ENCODE peak calls at places on chromosome 17, in five cellular contexts. R, H, C, T and Q are unnamed samples.

GRCh38 chr17:44758414-44759095 is at the start of gene ADAM11:
- DNase-seq in R (no peak), H (no peak), C (no peak), T (no peak), Q (no peak)

GRCh38 chr17:55056530-55056929 is 88.0 kb downstream of the STXBP4 start:
- DNase-seq in R (peak; percentile 40), H (peak; percentile 23), C (no peak), T (no peak), Q (no peak)

GRCh38 chr17:39231091-39231561 is 5.4 kb upstream of the STAC2 start:
- DNase-seq in R (no peak), H (no peak), C (no peak), T (no peak), Q (no peak)

GRCh38 chr17:68125471-68125870 is 89.9 kb downstream of the KPNA2 start:
- DNase-seq in R (no peak), H (no peak), C (no peak), T (no peak), Q (no peak)

GRCh38 chr17:31052187-31052889 is 42.4 kb upstream of the NF1 start:
- DNase-seq in R (peak; percentile 98), H (peak; percentile 97), C (no peak), T (peak; percentile 86), Q (no peak)

GRCh38 chr17:78414178-78415162 is 36.0 kb downstream of the PGS1 start:
- DNase-seq in R (no peak), H (no peak), C (peak; percentile 32), T (no peak), Q (no peak)

GRCh38 chr17:8060274-8060673 is 21.4 kb downstream of the ALOX15B start:
- DNase-seq in R (peak; percentile 57), H (peak; percentile 56), C (peak; percentile 45), T (no peak), Q (no peak)

GRCh38 chr17:80029235-80029974 is 6.3 kb downstream of the TBC1D16 start:
- DNase-seq in R (peak; percentile 20), H (peak; percentile 65), C (no peak), T (no peak), Q (no peak)

GRCh38 chr17:17557796-17558195 is 33.7 kb downstream of the PEMT start:
- DNase-seq in R (no peak), H (no peak), C (no peak), T (no peak), Q (no peak)

GRCh38 chr17:37417852-37418251 is 11.2 kb downstream of the TADA2A start:
- DNase-seq in R (peak; percentile 75), H (no peak), C (no peak), T (no peak), Q (no peak)

GRCh38 chr17:58097384-58098088 is 14.3 kb downstream of the DYNLL2 start:
- DNase-seq in R (no peak), H (no peak), C (no peak), T (no peak), Q (no peak)

GRCh38 chr17:58092797-58093385 is 9.7 kb downstream of the DYNLL2 start:
- DNase-seq in R (peak; percentile 59), H (no peak), C (no peak), T (no peak), Q (no peak)

GRCh38 chr17:58100506-58100905 is 17.3 kb downstream of the DYNLL2 start:
- DNase-seq in R (no peak), H (no peak), C (no peak), T (no peak), Q (no peak)

GRCh38 chr17:58094118-58094517 is 10.9 kb downstream of the DYNLL2 start:
- DNase-seq in R (no peak), H (no peak), C (no peak), T (no peak), Q (no peak)

GRCh38 chr17:58096892-58097291 is 13.7 kb downstream of the DYNLL2 start:
- DNase-seq in R (no peak), H (no peak), C (no peak), T (no peak), Q (no peak)
- TF ChIP-seq CTCF in R (no peak), H (no peak), C (no peak), T (no peak), Q (no peak)

GRCh38 chr17:75927286-75927922 is 13.4 kb downstream of the FBF1 start:
- DNase-seq in R (peak; percentile 82), H (no peak), C (no peak), T (no peak), Q (no peak)
- TF ChIP-seq CTCF in R (peak; percentile 62), H (no peak), C (no peak), T (peak; percentile 30), Q (no peak)

DNA sequence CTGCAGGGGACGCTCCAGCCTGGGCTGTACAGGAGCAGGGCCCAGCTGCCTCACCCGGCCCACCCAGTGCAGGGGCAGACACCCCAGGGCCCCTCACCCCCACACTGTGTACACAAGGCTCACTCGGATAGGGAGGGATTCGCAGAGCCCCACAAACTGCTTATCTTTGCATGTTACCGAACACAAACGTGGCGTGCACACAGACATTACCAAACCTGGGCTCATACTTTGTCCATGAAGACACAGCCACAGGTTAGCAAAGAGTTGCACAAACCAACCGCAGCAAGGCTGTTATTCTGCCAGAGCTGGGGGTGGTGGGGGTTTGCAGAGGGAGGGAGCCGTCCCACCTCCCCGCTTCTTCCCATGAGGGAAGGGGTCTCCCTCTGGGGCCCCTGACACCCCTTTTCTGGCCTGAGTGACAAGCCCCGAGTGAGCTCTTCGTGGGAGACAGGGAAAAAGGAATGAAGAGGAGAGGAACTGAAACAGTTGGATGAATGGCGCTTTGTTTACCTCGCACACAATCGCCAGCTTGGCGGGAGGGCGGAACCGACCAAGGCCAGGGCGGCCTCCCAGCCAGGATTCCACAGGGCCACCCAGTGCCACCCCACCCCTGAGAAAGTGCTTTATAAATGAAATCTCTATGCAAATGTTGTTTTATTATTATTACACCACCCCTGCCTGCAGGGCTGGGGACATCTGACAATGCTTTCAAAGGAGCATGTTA is 434 bp upstream of the CPSF4L start:
- DNase-seq in R (peak; percentile 23), H (peak; percentile 19), C (no peak), T (no peak), Q (no peak)
- TF ChIP-seq CTCF in R (no peak), H (no peak), C (no peak), T (no peak), Q (no peak)

GRCh38 chr17:50149099-50149424 is 1.4 kb downstream of the PPP1R9B start:
- DNase-seq in R (no peak), H (no peak), C (no peak), T (no peak), Q (no peak)

GRCh38 chr17:50149425-50150353 is 788 bp downstream of the PPP1R9B start:
- DNase-seq in R (peak; percentile 36), H (no peak), C (no peak), T (no peak), Q (peak; percentile 56)

GRCh38 chr17:50147841-50148225 is 2.6 kb downstream of the PPP1R9B start:
- DNase-seq in R (no peak), H (no peak), C (no peak), T (no peak), Q (no peak)

GRCh38 chr17:50146927-50147640 is 3.4 kb downstream of the PPP1R9B start:
- DNase-seq in R (no peak), H (no peak), C (no peak), T (no peak), Q (no peak)

GRCh38 chr17:50148226-50149098 is 2.0 kb downstream of the PPP1R9B start:
- DNase-seq in R (peak; percentile 84), H (no peak), C (peak; percentile 47), T (no peak), Q (peak; percentile 87)
- TF ChIP-seq CTCF in R (peak; percentile 64), H (peak; percentile 21), C (no peak), T (peak; percentile 31), Q (no peak)

GRCh38 chr17:82424863-82425159 is 6.4 kb upstream of the OGFOD3 start:
- DNase-seq in R (no peak), H (no peak), C (no peak), T (no peak), Q (no peak)
- TF ChIP-seq CTCF in R (no peak), H (no peak), C (peak; percentile 12), T (no peak), Q (no peak)

DNA sequence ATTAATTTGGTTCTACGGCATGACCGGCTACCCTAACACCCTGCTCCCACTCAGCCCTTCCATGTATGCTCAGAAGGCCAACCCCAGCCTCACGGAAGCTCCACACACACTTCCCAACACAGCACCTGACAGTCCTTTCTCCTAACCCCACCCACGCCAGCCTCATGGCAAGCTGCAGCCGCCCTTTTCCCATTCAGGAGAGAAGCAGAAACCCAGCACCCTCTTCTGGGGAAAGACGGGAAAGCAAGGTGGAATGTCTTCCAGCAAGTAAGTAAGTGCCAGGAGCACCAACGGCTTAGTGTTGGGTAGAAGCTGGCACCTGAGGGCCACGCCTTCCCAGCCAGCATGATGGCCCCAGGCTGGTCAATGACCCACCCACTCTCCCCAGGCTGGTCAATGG is 32.1 kb downstream of the ABR start:
- DNase-seq in R (peak; percentile 78), H (peak; percentile 37), C (no peak), T (no peak), Q (no peak)
- TF ChIP-seq CTCF in R (peak; percentile 86), H (peak; percentile 66), C (no peak), T (peak; percentile 28), Q (no peak)

DNA sequence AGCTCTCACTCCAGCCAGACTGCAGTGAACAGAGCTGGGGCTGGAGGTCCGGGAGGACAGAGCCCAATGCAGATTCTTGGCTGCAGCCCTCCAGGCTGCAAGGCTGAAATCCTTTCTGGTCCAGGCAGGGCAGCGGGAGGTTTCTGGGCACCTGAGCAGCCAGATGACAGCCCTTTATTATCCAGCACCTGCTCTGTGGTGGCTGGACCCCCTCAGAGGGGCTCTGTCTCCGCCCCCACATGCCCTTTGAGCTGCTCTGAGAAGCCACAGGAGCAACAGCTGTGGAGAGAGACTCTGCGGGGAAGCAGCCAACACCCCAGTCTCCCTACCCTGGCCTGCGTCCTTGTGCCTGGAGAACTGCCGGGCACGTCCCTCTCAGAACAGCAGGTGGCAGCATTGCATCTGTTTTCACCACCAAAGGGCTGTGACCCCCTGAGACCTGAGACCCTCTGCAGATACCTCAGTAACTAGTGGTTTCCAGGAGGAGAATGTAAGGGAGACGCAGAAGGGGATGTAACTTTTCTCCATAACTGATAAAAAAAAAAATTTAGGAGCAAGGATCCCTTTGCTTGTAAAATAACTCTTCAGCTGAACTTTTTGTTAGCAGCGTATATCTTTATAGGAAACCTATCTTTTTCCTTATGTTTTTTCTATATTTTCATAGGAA is 3.7 kb upstream of the CNP start:
- DNase-seq in R (peak; percentile 37), H (no peak), C (peak; percentile 60), T (peak; percentile 23), Q (peak; percentile 66)
- TF ChIP-seq CTCF in R (peak; percentile 82), H (peak; percentile 86), C (peak; percentile 91), T (peak; percentile 88), Q (peak; percentile 32)